ENCODE peak calls at places on chromosomes 3 and 15, in five cellular contexts. H is A549; L is T-helper 2 cell; V is activated naive CD4-positive, alpha-beta T cell; F is HT-29. Q is an unnamed sample.

GRCh38 chr15:72423256-72423655 is 25.2 kb downstream of the TMEM202 start:
- DNase-seq in F (no peak), H (no peak), V (no peak), L (no peak), Q (peak)

GRCh38 chr15:100075284-100075683 is 266.5 kb downstream of the ADAMTS17 start:
- DNase-seq in L (no peak), F (no peak), H (no peak), V (no peak), Q (no peak)

GRCh38 chr3:93861021-93861420 is 112.7 kb downstream of the PROS1 start:
- DNase-seq in V (no peak), H (no peak), F (no peak), L (no peak), Q (no peak)

GRCh38 chr3:193910886-193911738 is 224.8 kb upstream of the HES1 start:
- DNase-seq in V (no peak), H (no peak), L (no peak), F (no peak), Q (no peak)

GRCh38 chr3:173066044-173066679 is 74.9 kb downstream of the SPATA16 start:
- DNase-seq in F (no peak), L (no peak), H (no peak), V (no peak), Q (peak)

GRCh38 chr3:61559108-61559731 is 2.2 kb upstream of the PTPRG start:
- DNase-seq in H (no peak), L (no peak), V (no peak), F (no peak), Q (no peak)

GRCh38 chr15:99564221-99565030 is 1.4 kb upstream of the MEF2A start:
- DNase-seq in L (peak), V (no peak), H (no peak), F (peak), Q (peak)

GRCh38 chr3:15601399-15602145 is at the start of the genes BTD and HACL1:
- DNase-seq in L (peak), H (peak), V (no peak), F (peak), Q (no peak)

GRCh38 chr3:13121553-13122001 is 48.3 kb upstream of the IQSEC1 start:
- DNase-seq in H (no peak), L (no peak), F (no peak), V (no peak), Q (no peak)

GRCh38 chr3:101862453-101863165 is 13.3 kb downstream of the NFKBIZ start:
- DNase-seq in V (no peak), H (no peak), L (no peak), F (peak), Q (no peak)

GRCh38 chr3:55405436-55405835 is 81.7 kb downstream of the WNT5A start:
- DNase-seq in F (peak), L (no peak), H (no peak), V (no peak), Q (peak)

GRCh38 chr15:81483496-81483895 is 109.5 kb upstream of the TMC3 start:
- DNase-seq in V (no peak), H (no peak), L (no peak), F (no peak), Q (no peak)

GRCh38 chr15:68278345-68279217 is 1.0 kb downstream of the FEM1B start:
- DNase-seq in H (peak), L (no peak), V (no peak), F (peak), Q (peak)

GRCh38 chr3:182436547-182436946 is 356.8 kb upstream of the ATP11B start:
- DNase-seq in H (no peak), V (no peak), L (no peak), F (no peak), Q (peak)

GRCh38 chr15:60152386-60152785 is 148.3 kb downstream of the FOXB1 start:
- DNase-seq in L (no peak), F (no peak), V (no peak), H (no peak), Q (no peak)

GRCh38 chr3:39809181-39809994 is at the start of gene MYRIP:
- DNase-seq in V (no peak), L (no peak), H (peak), F (peak), Q (peak)

GRCh38 chr3:140334105-140334504 is 343.8 kb upstream of the TRIM42 start:
- DNase-seq in V (no peak), L (no peak), H (no peak), F (no peak), Q (no peak)

GRCh38 chr15:51799174-51799907 is 30.1 kb upstream of the TMOD3 start:
- DNase-seq in L (no peak), H (no peak), F (no peak), V (no peak), Q (no peak)

GRCh38 chr3:128397484-128397883 is 69.2 kb downstream of the DNAJB8 start:
- DNase-seq in L (no peak), H (no peak), V (no peak), F (no peak), Q (no peak)

GRCh38 chr3:23202921-23203650 is at the start of gene UBE2E2:
- DNase-seq in F (peak), L (no peak), V (peak), H (peak), Q (peak)

GRCh38 chr15:57198654-57199241 is 177.6 kb upstream of the CGNL1 start:
- DNase-seq in V (no peak), L (no peak), H (no peak), F (peak), Q (peak)

GRCh38 chr15:85333132-85333831 is 47.1 kb upstream of the AKAP13 start:
- DNase-seq in L (no peak), V (no peak), F (peak), H (no peak), Q (no peak)

GRCh38 chr15:61764141-61764540 is 296.1 kb downstream of the VPS13C start:
- DNase-seq in H (no peak), F (no peak), L (no peak), V (no peak), Q (no peak)

GRCh38 chr3:138834359-138835176 is at the start of gene PIK3CB:
- DNase-seq in F (peak), L (peak), H (peak), V (peak), Q (peak)

GRCh38 chr3:12303532-12303931 is 14.7 kb downstream of the PPARG start:
- DNase-seq in V (no peak), F (no peak), L (no peak), H (peak), Q (no peak)

GRCh38 chr3:45187597-45188210 is 38.4 kb downstream of the TMEM158 start:
- DNase-seq in H (no peak), F (no peak), V (no peak), L (no peak), Q (no peak)